ENCODE peak calls at places on chromosomes 16 and 17, in seven cellular contexts. One of them, this sample, is unnamed.

GRCh38 chr16:54359086-54359485 is 72.5 kb upstream of the IRX3 start:
- DNase-seq in tibial nerve: no peak
- DNase-seq in upper lobe of left lung: no peak
- DNase-seq in transverse colon: no peak
- DNase-seq in IMR-90: no peak
- DNase-seq in A549: no peak
- DNase-seq in ovary: no peak
- DNase-seq in this sample: no peak

GRCh38 chr16:53541326-53541725 is 38.3 kb upstream of the AKTIP start:
- DNase-seq in tibial nerve: no peak
- DNase-seq in upper lobe of left lung: no peak
- DNase-seq in transverse colon: no peak
- DNase-seq in IMR-90: peak; percentile 34
- DNase-seq in A549: no peak
- DNase-seq in ovary: no peak
- DNase-seq in this sample: no peak

GRCh38 chr17:68429881-68430280 is 27.4 kb downstream of the WIPI1 start:
- DNase-seq in tibial nerve: no peak
- DNase-seq in upper lobe of left lung: no peak
- DNase-seq in transverse colon: no peak
- DNase-seq in IMR-90: no peak
- DNase-seq in A549: no peak
- DNase-seq in ovary: no peak
- DNase-seq in this sample: no peak

GRCh38 chr16:81645303-81645702 is 133.8 kb upstream of the PLCG2 start:
- DNase-seq in tibial nerve: no peak
- DNase-seq in upper lobe of left lung: peak; percentile 33
- DNase-seq in transverse colon: peak; percentile 54
- DNase-seq in IMR-90: peak; percentile 85
- DNase-seq in A549: no peak
- DNase-seq in ovary: no peak
- DNase-seq in this sample: peak; percentile 32

GRCh38 chr16:50407351-50407750 is 38.6 kb upstream of the BRD7 start:
- DNase-seq in tibial nerve: no peak
- DNase-seq in upper lobe of left lung: no peak
- DNase-seq in transverse colon: no peak
- DNase-seq in IMR-90: no peak
- DNase-seq in A549: no peak
- DNase-seq in ovary: no peak
- DNase-seq in this sample: no peak

GRCh38 chr16:72210072-72210471 is 38.1 kb upstream of the PMFBP1 start:
- DNase-seq in tibial nerve: no peak
- DNase-seq in upper lobe of left lung: no peak
- DNase-seq in transverse colon: no peak
- DNase-seq in IMR-90: no peak
- DNase-seq in A549: no peak
- DNase-seq in ovary: no peak
- DNase-seq in this sample: no peak

GRCh38 chr17:44865921-44866320 is 18.2 kb downstream of the HIGD1B start:
- DNase-seq in tibial nerve: no peak
- DNase-seq in upper lobe of left lung: no peak
- DNase-seq in transverse colon: no peak
- DNase-seq in IMR-90: no peak
- DNase-seq in A549: no peak
- DNase-seq in ovary: no peak
- DNase-seq in this sample: no peak

GRCh38 chr16:66705790-66706505 is 9.4 kb upstream of the CMTM4 start:
- DNase-seq in tibial nerve: peak; percentile 31
- DNase-seq in upper lobe of left lung: peak; percentile 76
- DNase-seq in transverse colon: peak; percentile 80
- DNase-seq in IMR-90: peak; percentile 44
- DNase-seq in A549: no peak
- DNase-seq in ovary: no peak
- DNase-seq in this sample: peak; percentile 32

GRCh38 chr17:7854078-7854777 is 638 bp upstream of the TMEM88 start:
- DNase-seq in tibial nerve: no peak
- DNase-seq in upper lobe of left lung: no peak
- DNase-seq in transverse colon: no peak
- DNase-seq in IMR-90: no peak
- DNase-seq in A549: no peak
- DNase-seq in ovary: peak; percentile 52
- DNase-seq in this sample: peak; percentile 13

GRCh38 chr17:80108321-80108971 is 7.1 kb downstream of the GAA start:
- DNase-seq in tibial nerve: no peak
- DNase-seq in upper lobe of left lung: no peak
- DNase-seq in transverse colon: no peak
- DNase-seq in IMR-90: no peak
- DNase-seq in A549: no peak
- DNase-seq in ovary: no peak
- DNase-seq in this sample: no peak

GRCh38 chr16:7025616-7026190 is 306.9 kb upstream of the RBFOX1 start:
- DNase-seq in tibial nerve: peak; percentile 20
- DNase-seq in upper lobe of left lung: peak; percentile 55
- DNase-seq in transverse colon: peak; percentile 66
- DNase-seq in IMR-90: no peak
- DNase-seq in A549: peak; percentile 25
- DNase-seq in ovary: peak; percentile 31
- DNase-seq in this sample: peak; percentile 5

GRCh38 chr16:29734826-29735225 is 11.0 kb downstream of the C16orf54 start:
- DNase-seq in tibial nerve: no peak
- DNase-seq in upper lobe of left lung: no peak
- DNase-seq in transverse colon: no peak
- DNase-seq in IMR-90: peak; percentile 6
- DNase-seq in A549: no peak
- DNase-seq in ovary: no peak
- DNase-seq in this sample: no peak

GRCh38 chr17:51322390-51323029 is 62.2 kb downstream of the UTP18 start:
- DNase-seq in tibial nerve: no peak
- DNase-seq in upper lobe of left lung: no peak
- DNase-seq in transverse colon: no peak
- DNase-seq in IMR-90: peak; percentile 7
- DNase-seq in A549: peak; percentile 30
- DNase-seq in ovary: no peak
- DNase-seq in this sample: no peak

GRCh38 chr17:7748098-7748775 is 30.7 kb downstream of the DNAH2 start:
- DNase-seq in tibial nerve: no peak
- DNase-seq in upper lobe of left lung: no peak
- DNase-seq in transverse colon: no peak
- DNase-seq in IMR-90: peak; percentile 30
- DNase-seq in A549: no peak
- DNase-seq in ovary: no peak
- DNase-seq in this sample: no peak

GRCh38 chr16:700684-701584 is 4.7 kb downstream of the FBXL16 start:
- DNase-seq in tibial nerve: no peak
- DNase-seq in upper lobe of left lung: no peak
- DNase-seq in transverse colon: no peak
- DNase-seq in IMR-90: no peak
- DNase-seq in A549: no peak
- DNase-seq in ovary: no peak
- DNase-seq in this sample: no peak
- TF ChIP-seq POLR2A in tibial nerve: no peak
- TF ChIP-seq POLR2A in upper lobe of left lung: no peak
- TF ChIP-seq POLR2A in transverse colon: no peak
- TF ChIP-seq POLR2A in IMR-90: no peak
- TF ChIP-seq POLR2A in A549: no peak
- TF ChIP-seq POLR2A in ovary: no peak
- TF ChIP-seq POLR2A in this sample: no peak

GRCh38 chr17:71905632-71906031 is 215.2 kb upstream of the SOX9 start:
- DNase-seq in tibial nerve: no peak
- DNase-seq in upper lobe of left lung: no peak
- DNase-seq in transverse colon: no peak
- DNase-seq in IMR-90: no peak
- DNase-seq in A549: no peak
- DNase-seq in ovary: no peak
- DNase-seq in this sample: no peak
- TF ChIP-seq POLR2A in tibial nerve: no peak
- TF ChIP-seq POLR2A in upper lobe of left lung: no peak
- TF ChIP-seq POLR2A in transverse colon: no peak
- TF ChIP-seq POLR2A in IMR-90: no peak
- TF ChIP-seq POLR2A in A549: no peak
- TF ChIP-seq POLR2A in ovary: no peak
- TF ChIP-seq POLR2A in this sample: no peak

GRCh38 chr16:87582221-87582965 is 19.9 kb upstream of the JPH3 start:
- DNase-seq in tibial nerve: peak; percentile 57
- DNase-seq in upper lobe of left lung: no peak
- DNase-seq in transverse colon: peak; percentile 21
- DNase-seq in IMR-90: peak; percentile 75
- DNase-seq in A549: no peak
- DNase-seq in ovary: peak; percentile 83
- DNase-seq in this sample: peak; percentile 49
- TF ChIP-seq POLR2A in tibial nerve: no peak
- TF ChIP-seq POLR2A in upper lobe of left lung: no peak
- TF ChIP-seq POLR2A in transverse colon: no peak
- TF ChIP-seq POLR2A in IMR-90: no peak
- TF ChIP-seq POLR2A in A549: no peak
- TF ChIP-seq POLR2A in ovary: peak; percentile 20
- TF ChIP-seq POLR2A in this sample: peak; percentile 18

DNA sequence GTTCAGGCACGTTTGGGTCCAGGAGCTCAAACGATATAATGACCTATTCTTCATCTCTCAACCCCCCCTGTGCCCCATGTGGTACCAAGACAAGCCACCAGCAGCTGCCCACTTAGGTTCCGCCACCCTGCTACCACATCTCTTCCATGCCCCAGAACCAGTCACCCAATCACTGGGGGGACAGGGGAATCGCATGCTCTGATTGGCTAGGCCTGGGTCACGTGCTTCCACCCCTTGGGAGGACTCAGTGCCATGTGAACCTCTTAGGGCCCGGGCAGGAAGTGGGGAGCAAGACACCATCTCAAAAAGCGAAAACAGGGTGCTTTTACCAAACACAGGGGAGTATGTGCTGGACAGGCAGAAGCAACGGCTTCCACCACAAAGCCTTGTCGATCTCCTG is 91.3 kb downstream of the KATNIP start:
- DNase-seq in tibial nerve: no peak
- DNase-seq in upper lobe of left lung: no peak
- DNase-seq in transverse colon: no peak
- DNase-seq in IMR-90: no peak
- DNase-seq in A549: no peak
- DNase-seq in ovary: no peak
- DNase-seq in this sample: no peak
- TF ChIP-seq POLR2A in tibial nerve: no peak
- TF ChIP-seq POLR2A in upper lobe of left lung: no peak
- TF ChIP-seq POLR2A in transverse colon: no peak
- TF ChIP-seq POLR2A in IMR-90: no peak
- TF ChIP-seq POLR2A in A549: no peak
- TF ChIP-seq POLR2A in ovary: no peak
- TF ChIP-seq POLR2A in this sample: no peak

GRCh38 chr17:40557531-40558299 is 7.6 kb downstream of the CCR7 start:
- DNase-seq in tibial nerve: no peak
- DNase-seq in upper lobe of left lung: no peak
- DNase-seq in transverse colon: no peak
- DNase-seq in IMR-90: no peak
- DNase-seq in A549: no peak
- DNase-seq in ovary: peak; percentile 77
- DNase-seq in this sample: no peak
- TF ChIP-seq POLR2A in tibial nerve: no peak
- TF ChIP-seq POLR2A in upper lobe of left lung: no peak
- TF ChIP-seq POLR2A in transverse colon: no peak
- TF ChIP-seq POLR2A in IMR-90: no peak
- TF ChIP-seq POLR2A in A549: no peak
- TF ChIP-seq POLR2A in ovary: no peak
- TF ChIP-seq POLR2A in this sample: no peak